ENCODE peak calls at places on chromosomes 16 and 17, in eight cellular contexts. O is NCI-H1436; W is stimulated activated CD4-positive, alpha-beta T cell treated with anti-CD3 and anti-CD28 coated beads, Interleukin-2, amount 100 ng/mL, for 24 hours; R is activated naive CD4-positive, alpha-beta T cell; K is AG09309; D is COR-L47; Y is Caki2; B is pancreas. A is an unnamed sample.

GRCh38 chr16:29775742-29776408 is 2.2 kb upstream of the ZG16 start:
- DNase-seq in D (no peak), O (no peak), K (no peak), W (no peak), R (no peak), B (no peak), Y (no peak), A (no peak)

GRCh38 chr16:1057252-1057932 is 15.2 kb upstream of the SSTR5 start:
- DNase-seq in K (no peak), D (no peak), B (no peak), O (no peak), W (peak; percentile 82), R (peak; percentile 49), Y (no peak), A (peak; percentile 21)

GRCh38 chr16:52251495-52251894 is 295.4 kb downstream of the TOX3 start:
- DNase-seq in O (no peak), W (no peak), D (peak; percentile 83), K (no peak), R (no peak), B (no peak), Y (no peak), A (no peak)

GRCh38 chr17:71975331-71975801 is 145.5 kb upstream of the SOX9 start:
- DNase-seq in B (no peak), R (no peak), K (no peak), Y (no peak), W (no peak), D (no peak), O (no peak), A (no peak)

GRCh38 chr16:30163538-30163937 is 19.9 kb upstream of the CORO1A start:
- DNase-seq in O (no peak), D (no peak), B (no peak), K (no peak), Y (no peak), W (no peak), R (no peak), A (no peak)

GRCh38 chr17:40443988-40444899 is 994 bp downstream of the IGFBP4 start:
- DNase-seq in W (peak; percentile 19), Y (peak; percentile 71), O (no peak), K (no peak), R (no peak), D (no peak), B (no peak), A (peak; percentile 23)

GRCh38 chr16:1288813-1289479 is 20.5 kb upstream of the UBE2I start:
- DNase-seq in K (no peak), Y (no peak), B (no peak), D (peak; percentile 68), W (no peak), O (no peak), R (no peak), A (no peak)

GRCh38 chr17:41394254-41395016 is 3.0 kb downstream of the KRT31 start:
- DNase-seq in D (no peak), W (no peak), Y (no peak), R (no peak), K (no peak), B (no peak), O (no peak), A (no peak)

GRCh38 chr17:18270046-18270850 is 9.8 kb downstream of the MIEF2 start:
- DNase-seq in W (no peak), Y (no peak), B (no peak), R (no peak), K (no peak), O (no peak), D (no peak), A (no peak)

A was measured in activated T-helper 2 cell treated with anti-CD3 and anti-CD28 coated beads, Interferon-gamma antibody, Interleukin-2, Interleukin-4, amounts not matched to agents 10 μg/mL and 5 μg/mL and 100 μg/mL, durations not matched to agents 14 hours and 24 hours and 36 hours.